ENCODE peak calls at places on chromosomes 6 and 20, in eight cellular contexts. One of them, this sample, is unnamed.

GRCh38 chr20:45948742-45949541 is 14.5 kb downstream of the PCIF1 start:
- DNase-seq in CD8-positive, alpha-beta T cell: no peak
- DNase-seq in NCI-H2171 treated with DMSO at 0.1 percent for 48 hours: no peak
- DNase-seq in choroid plexus epithelial cell: no peak
- DNase-seq in tibial nerve: no peak
- DNase-seq in dermis blood vessel endothelial cell: no peak
- DNase-seq in stimulated activated naive CD8-positive, alpha-beta T cell treated with anti-CD3 and anti-CD28 coated beads, Interleukin-15, amount 100 ng/mL, for 72 hours: no peak
- DNase-seq in renal cortical epithelial cell: no peak
- DNase-seq in this sample: no peak

GRCh38 chr6:149264629-149265028 is 52.9 kb upstream of the TAB2 start:
- DNase-seq in CD8-positive, alpha-beta T cell: peak; percentile 36
- DNase-seq in NCI-H2171 treated with DMSO at 0.1 percent for 48 hours: no peak
- DNase-seq in choroid plexus epithelial cell: no peak
- DNase-seq in tibial nerve: no peak
- DNase-seq in dermis blood vessel endothelial cell: no peak
- DNase-seq in stimulated activated naive CD8-positive, alpha-beta T cell treated with anti-CD3 and anti-CD28 coated beads, Interleukin-15, amount 100 ng/mL, for 72 hours: peak; percentile 16
- DNase-seq in renal cortical epithelial cell: no peak
- DNase-seq in this sample: no peak

GRCh38 chr20:45898285-45898684 is 7.2 kb downstream of the CTSA start:
- DNase-seq in CD8-positive, alpha-beta T cell: no peak
- DNase-seq in NCI-H2171 treated with DMSO at 0.1 percent for 48 hours: no peak
- DNase-seq in choroid plexus epithelial cell: no peak
- DNase-seq in tibial nerve: no peak
- DNase-seq in dermis blood vessel endothelial cell: no peak
- DNase-seq in stimulated activated naive CD8-positive, alpha-beta T cell treated with anti-CD3 and anti-CD28 coated beads, Interleukin-15, amount 100 ng/mL, for 72 hours: no peak
- DNase-seq in renal cortical epithelial cell: no peak
- DNase-seq in this sample: no peak

GRCh38 chr6:159577564-159577963 is 115.5 kb downstream of the SOD2 start:
- DNase-seq in CD8-positive, alpha-beta T cell: no peak
- DNase-seq in NCI-H2171 treated with DMSO at 0.1 percent for 48 hours: no peak
- DNase-seq in choroid plexus epithelial cell: no peak
- DNase-seq in tibial nerve: no peak
- DNase-seq in dermis blood vessel endothelial cell: no peak
- DNase-seq in stimulated activated naive CD8-positive, alpha-beta T cell treated with anti-CD3 and anti-CD28 coated beads, Interleukin-15, amount 100 ng/mL, for 72 hours: no peak
- DNase-seq in renal cortical epithelial cell: peak; percentile 97
- DNase-seq in this sample: no peak

GRCh38 chr6:11414564-11414963 is 123.0 kb upstream of the TMEM170B start:
- DNase-seq in CD8-positive, alpha-beta T cell: no peak
- DNase-seq in NCI-H2171 treated with DMSO at 0.1 percent for 48 hours: no peak
- DNase-seq in choroid plexus epithelial cell: peak; percentile 38
- DNase-seq in tibial nerve: no peak
- DNase-seq in dermis blood vessel endothelial cell: no peak
- DNase-seq in stimulated activated naive CD8-positive, alpha-beta T cell treated with anti-CD3 and anti-CD28 coated beads, Interleukin-15, amount 100 ng/mL, for 72 hours: no peak
- DNase-seq in renal cortical epithelial cell: peak; percentile 99
- DNase-seq in this sample: no peak

GRCh38 chr6:125142614-125143013 is 11.0 kb upstream of the TPD52L1 start:
- DNase-seq in CD8-positive, alpha-beta T cell: no peak
- DNase-seq in NCI-H2171 treated with DMSO at 0.1 percent for 48 hours: no peak
- DNase-seq in choroid plexus epithelial cell: peak; percentile 49
- DNase-seq in tibial nerve: no peak
- DNase-seq in dermis blood vessel endothelial cell: no peak
- DNase-seq in stimulated activated naive CD8-positive, alpha-beta T cell treated with anti-CD3 and anti-CD28 coated beads, Interleukin-15, amount 100 ng/mL, for 72 hours: no peak
- DNase-seq in renal cortical epithelial cell: peak; percentile 32
- DNase-seq in this sample: no peak

GRCh38 chr6:93790976-93791375 is 371.6 kb upstream of the EPHA7 start:
- DNase-seq in CD8-positive, alpha-beta T cell: no peak
- DNase-seq in NCI-H2171 treated with DMSO at 0.1 percent for 48 hours: no peak
- DNase-seq in choroid plexus epithelial cell: peak; percentile 38
- DNase-seq in tibial nerve: no peak
- DNase-seq in dermis blood vessel endothelial cell: no peak
- DNase-seq in stimulated activated naive CD8-positive, alpha-beta T cell treated with anti-CD3 and anti-CD28 coated beads, Interleukin-15, amount 100 ng/mL, for 72 hours: no peak
- DNase-seq in renal cortical epithelial cell: no peak
- DNase-seq in this sample: no peak

GRCh38 chr20:40691566-40692239 is 2.7 kb upstream of the MAFB start:
- DNase-seq in CD8-positive, alpha-beta T cell: no peak
- DNase-seq in NCI-H2171 treated with DMSO at 0.1 percent for 48 hours: no peak
- DNase-seq in choroid plexus epithelial cell: no peak
- DNase-seq in tibial nerve: no peak
- DNase-seq in dermis blood vessel endothelial cell: no peak
- DNase-seq in stimulated activated naive CD8-positive, alpha-beta T cell treated with anti-CD3 and anti-CD28 coated beads, Interleukin-15, amount 100 ng/mL, for 72 hours: no peak
- DNase-seq in renal cortical epithelial cell: no peak
- DNase-seq in this sample: no peak

GRCh38 chr20:61436268-61436667 is 184.2 kb downstream of the CDH4 start:
- DNase-seq in CD8-positive, alpha-beta T cell: no peak
- DNase-seq in NCI-H2171 treated with DMSO at 0.1 percent for 48 hours: no peak
- DNase-seq in choroid plexus epithelial cell: peak; percentile 27
- DNase-seq in tibial nerve: no peak
- DNase-seq in dermis blood vessel endothelial cell: peak; percentile 1
- DNase-seq in stimulated activated naive CD8-positive, alpha-beta T cell treated with anti-CD3 and anti-CD28 coated beads, Interleukin-15, amount 100 ng/mL, for 72 hours: no peak
- DNase-seq in renal cortical epithelial cell: peak; percentile 54
- DNase-seq in this sample: no peak

GRCh38 chr6:30801950-30802349 is 57.6 kb upstream of the IER3 start:
- DNase-seq in CD8-positive, alpha-beta T cell: no peak
- DNase-seq in NCI-H2171 treated with DMSO at 0.1 percent for 48 hours: no peak
- DNase-seq in choroid plexus epithelial cell: no peak
- DNase-seq in tibial nerve: no peak
- DNase-seq in dermis blood vessel endothelial cell: no peak
- DNase-seq in stimulated activated naive CD8-positive, alpha-beta T cell treated with anti-CD3 and anti-CD28 coated beads, Interleukin-15, amount 100 ng/mL, for 72 hours: no peak
- DNase-seq in renal cortical epithelial cell: no peak
- DNase-seq in this sample: no peak

GRCh38 chr20:13755809-13756208 is 28.9 kb downstream of the ESF1 start:
- DNase-seq in CD8-positive, alpha-beta T cell: no peak
- DNase-seq in NCI-H2171 treated with DMSO at 0.1 percent for 48 hours: no peak
- DNase-seq in choroid plexus epithelial cell: peak; percentile 23
- DNase-seq in tibial nerve: no peak
- DNase-seq in dermis blood vessel endothelial cell: no peak
- DNase-seq in stimulated activated naive CD8-positive, alpha-beta T cell treated with anti-CD3 and anti-CD28 coated beads, Interleukin-15, amount 100 ng/mL, for 72 hours: no peak
- DNase-seq in renal cortical epithelial cell: no peak
- DNase-seq in this sample: no peak

GRCh38 chr6:136249336-136249735 is 775 bp downstream of the MTFR2 start:
- DNase-seq in CD8-positive, alpha-beta T cell: no peak
- DNase-seq in NCI-H2171 treated with DMSO at 0.1 percent for 48 hours: no peak
- DNase-seq in choroid plexus epithelial cell: peak; percentile 39
- DNase-seq in tibial nerve: no peak
- DNase-seq in dermis blood vessel endothelial cell: no peak
- DNase-seq in stimulated activated naive CD8-positive, alpha-beta T cell treated with anti-CD3 and anti-CD28 coated beads, Interleukin-15, amount 100 ng/mL, for 72 hours: no peak
- DNase-seq in renal cortical epithelial cell: no peak
- DNase-seq in this sample: no peak

GRCh38 chr6:13281630-13282156 is 46.6 kb downstream of the TBC1D7 start:
- DNase-seq in CD8-positive, alpha-beta T cell: no peak
- DNase-seq in NCI-H2171 treated with DMSO at 0.1 percent for 48 hours: no peak
- DNase-seq in choroid plexus epithelial cell: no peak
- DNase-seq in tibial nerve: no peak
- DNase-seq in dermis blood vessel endothelial cell: no peak
- DNase-seq in stimulated activated naive CD8-positive, alpha-beta T cell treated with anti-CD3 and anti-CD28 coated beads, Interleukin-15, amount 100 ng/mL, for 72 hours: no peak
- DNase-seq in renal cortical epithelial cell: no peak
- DNase-seq in this sample: no peak

GRCh38 chr20:32975698-32976674 is 28.2 kb downstream of the SUN5 start:
- DNase-seq in CD8-positive, alpha-beta T cell: no peak
- DNase-seq in NCI-H2171 treated with DMSO at 0.1 percent for 48 hours: no peak
- DNase-seq in choroid plexus epithelial cell: no peak
- DNase-seq in tibial nerve: no peak
- DNase-seq in dermis blood vessel endothelial cell: no peak
- DNase-seq in stimulated activated naive CD8-positive, alpha-beta T cell treated with anti-CD3 and anti-CD28 coated beads, Interleukin-15, amount 100 ng/mL, for 72 hours: peak; percentile 7
- DNase-seq in renal cortical epithelial cell: no peak
- DNase-seq in this sample: no peak

GRCh38 chr6:42984924-42985475 is 630 bp downstream of the PPP2R5D start:
- DNase-seq in CD8-positive, alpha-beta T cell: no peak
- DNase-seq in NCI-H2171 treated with DMSO at 0.1 percent for 48 hours: no peak
- DNase-seq in choroid plexus epithelial cell: peak; percentile 29
- DNase-seq in tibial nerve: no peak
- DNase-seq in dermis blood vessel endothelial cell: peak; percentile 30
- DNase-seq in stimulated activated naive CD8-positive, alpha-beta T cell treated with anti-CD3 and anti-CD28 coated beads, Interleukin-15, amount 100 ng/mL, for 72 hours: no peak
- DNase-seq in renal cortical epithelial cell: no peak
- DNase-seq in this sample: peak; percentile 29

GRCh38 chr6:151252626-151253025 is 12.9 kb downstream of the AKAP12 start:
- DNase-seq in CD8-positive, alpha-beta T cell: no peak
- DNase-seq in NCI-H2171 treated with DMSO at 0.1 percent for 48 hours: peak; percentile 6
- DNase-seq in choroid plexus epithelial cell: no peak
- DNase-seq in tibial nerve: no peak
- DNase-seq in dermis blood vessel endothelial cell: no peak
- DNase-seq in stimulated activated naive CD8-positive, alpha-beta T cell treated with anti-CD3 and anti-CD28 coated beads, Interleukin-15, amount 100 ng/mL, for 72 hours: no peak
- DNase-seq in renal cortical epithelial cell: no peak
- DNase-seq in this sample: no peak

This sample was measured in cardiac muscle cell.